ENCODE peak calls at places on chromosomes 16 and 17, in nine cellular contexts. One of them, this sample, is unnamed.

GRCh38 chr16:72837846-72838661 is 209.9 kb downstream of the ZFHX3 start:
- DNase-seq in IMR-90: peak; percentile 77
- DNase-seq in LHCN-M2: no peak
- DNase-seq in activated CD8-positive, alpha-beta T cell treated with anti-CD3 and anti-CD28 coated beads for 36 hours: no peak
- DNase-seq in stomach: no peak
- DNase-seq in lung microvascular endothelial cell: no peak
- DNase-seq in GM19239: no peak
- DNase-seq in thoracic aorta: no peak
- DNase-seq in upper lobe of right lung: no peak
- DNase-seq in this sample: no peak

GRCh38 chr17:64240741-64241347 is 22.2 kb downstream of the TEX2 start:
- DNase-seq in IMR-90: peak; percentile 93
- DNase-seq in LHCN-M2: peak; percentile 37
- DNase-seq in activated CD8-positive, alpha-beta T cell treated with anti-CD3 and anti-CD28 coated beads for 36 hours: no peak
- DNase-seq in stomach: no peak
- DNase-seq in lung microvascular endothelial cell: peak; percentile 74
- DNase-seq in GM19239: no peak
- DNase-seq in thoracic aorta: no peak
- DNase-seq in upper lobe of right lung: no peak
- DNase-seq in this sample: peak; percentile 50

GRCh38 chr17:41010421-41010820 is 1.5 kb upstream of the KRTAP3-1 start:
- DNase-seq in IMR-90: no peak
- DNase-seq in LHCN-M2: no peak
- DNase-seq in activated CD8-positive, alpha-beta T cell treated with anti-CD3 and anti-CD28 coated beads for 36 hours: no peak
- DNase-seq in stomach: no peak
- DNase-seq in lung microvascular endothelial cell: no peak
- DNase-seq in GM19239: no peak
- DNase-seq in thoracic aorta: no peak
- DNase-seq in upper lobe of right lung: no peak
- DNase-seq in this sample: no peak

GRCh38 chr16:83720981-83721380 is 86.8 kb upstream of the HSBP1 start:
- DNase-seq in IMR-90: no peak
- DNase-seq in LHCN-M2: no peak
- DNase-seq in activated CD8-positive, alpha-beta T cell treated with anti-CD3 and anti-CD28 coated beads for 36 hours: no peak
- DNase-seq in stomach: no peak
- DNase-seq in lung microvascular endothelial cell: no peak
- DNase-seq in GM19239: no peak
- DNase-seq in thoracic aorta: no peak
- DNase-seq in upper lobe of right lung: no peak
- DNase-seq in this sample: no peak

GRCh38 chr17:18017958-18018357 is 21.0 kb downstream of the ATPAF2 start:
- DNase-seq in IMR-90: peak; percentile 62
- DNase-seq in LHCN-M2: no peak
- DNase-seq in activated CD8-positive, alpha-beta T cell treated with anti-CD3 and anti-CD28 coated beads for 36 hours: no peak
- DNase-seq in stomach: peak; percentile 35
- DNase-seq in lung microvascular endothelial cell: peak; percentile 77
- DNase-seq in GM19239: no peak
- DNase-seq in thoracic aorta: no peak
- DNase-seq in upper lobe of right lung: no peak
- DNase-seq in this sample: no peak

GRCh38 chr16:57242650-57243049 is 2.4 kb upstream of the ARL2BP start:
- DNase-seq in IMR-90: no peak
- DNase-seq in LHCN-M2: no peak
- DNase-seq in activated CD8-positive, alpha-beta T cell treated with anti-CD3 and anti-CD28 coated beads for 36 hours: no peak
- DNase-seq in stomach: no peak
- DNase-seq in lung microvascular endothelial cell: no peak
- DNase-seq in GM19239: no peak
- DNase-seq in thoracic aorta: no peak
- DNase-seq in upper lobe of right lung: no peak
- DNase-seq in this sample: no peak

GRCh38 chr17:83052241-83052564 is 27.2 kb upstream of the METRNL start:
- DNase-seq in IMR-90: no peak
- DNase-seq in LHCN-M2: no peak
- DNase-seq in activated CD8-positive, alpha-beta T cell treated with anti-CD3 and anti-CD28 coated beads for 36 hours: no peak
- DNase-seq in stomach: no peak
- DNase-seq in lung microvascular endothelial cell: no peak
- DNase-seq in GM19239: no peak
- DNase-seq in thoracic aorta: no peak
- DNase-seq in upper lobe of right lung: no peak
- DNase-seq in this sample: no peak

GRCh38 chr16:23384878-23385277 is 68.1 kb downstream of the COG7 start:
- DNase-seq in IMR-90: no peak
- DNase-seq in LHCN-M2: no peak
- DNase-seq in activated CD8-positive, alpha-beta T cell treated with anti-CD3 and anti-CD28 coated beads for 36 hours: no peak
- DNase-seq in stomach: no peak
- DNase-seq in lung microvascular endothelial cell: no peak
- DNase-seq in GM19239: no peak
- DNase-seq in thoracic aorta: no peak
- DNase-seq in upper lobe of right lung: no peak
- DNase-seq in this sample: no peak

This sample was measured in left ventricle myocardium inferior.